ENCODE peak calls at places on chromosomes 13 and 19, in four cellular contexts. One of them, this sample, is unnamed.

GRCh38 chr19:13881692-13882418 is 4.9 kb downstream of the NANOS3 start:
- DNase-seq in stimulated activated CD4-positive, alpha-beta T cell treated with anti-CD3 and anti-CD28 coated beads, Interleukin-4, amount 100 ng/mL, for 1 hour: peak; percentile 33
- DNase-seq in HepG2: no peak
- DNase-seq in GDM1: peak; percentile 69
- DNase-seq in this sample: no peak

GRCh38 chr19:38736413-38737280 is 7.6 kb downstream of the CAPN12 start:
- DNase-seq in stimulated activated CD4-positive, alpha-beta T cell treated with anti-CD3 and anti-CD28 coated beads, Interleukin-4, amount 100 ng/mL, for 1 hour: peak; percentile 73
- DNase-seq in HepG2: no peak
- DNase-seq in GDM1: no peak
- DNase-seq in this sample: peak; percentile 36

GRCh38 chr13:22278336-22278929 is 607.6 kb downstream of the FGF9 start:
- DNase-seq in stimulated activated CD4-positive, alpha-beta T cell treated with anti-CD3 and anti-CD28 coated beads, Interleukin-4, amount 100 ng/mL, for 1 hour: peak; percentile 66
- DNase-seq in HepG2: peak; percentile 2
- DNase-seq in GDM1: peak; percentile 64
- DNase-seq in this sample: peak; percentile 49

GRCh38 chr13:79417741-79418140 is 11.7 kb upstream of the RBM26 start:
- DNase-seq in stimulated activated CD4-positive, alpha-beta T cell treated with anti-CD3 and anti-CD28 coated beads, Interleukin-4, amount 100 ng/mL, for 1 hour: no peak
- DNase-seq in HepG2: no peak
- DNase-seq in GDM1: no peak
- DNase-seq in this sample: no peak

GRCh38 chr13:47147784-47148062 is 250.9 kb upstream of the HTR2A start:
- DNase-seq in stimulated activated CD4-positive, alpha-beta T cell treated with anti-CD3 and anti-CD28 coated beads, Interleukin-4, amount 100 ng/mL, for 1 hour: no peak
- DNase-seq in HepG2: no peak
- DNase-seq in GDM1: no peak
- DNase-seq in this sample: no peak

GRCh38 chr19:1752009-1752756 is 1.1 kb upstream of the ONECUT3 start:
- DNase-seq in stimulated activated CD4-positive, alpha-beta T cell treated with anti-CD3 and anti-CD28 coated beads, Interleukin-4, amount 100 ng/mL, for 1 hour: no peak
- DNase-seq in HepG2: no peak
- DNase-seq in GDM1: no peak
- DNase-seq in this sample: no peak

GRCh38 chr19:55820037-55820436 is 11.8 kb downstream of the NLRP11 start:
- DNase-seq in stimulated activated CD4-positive, alpha-beta T cell treated with anti-CD3 and anti-CD28 coated beads, Interleukin-4, amount 100 ng/mL, for 1 hour: no peak
- DNase-seq in HepG2: no peak
- DNase-seq in GDM1: no peak
- DNase-seq in this sample: no peak

GRCh38 chr13:107185889-107186288 is 618.0 kb upstream of the ARGLU1 start:
- DNase-seq in stimulated activated CD4-positive, alpha-beta T cell treated with anti-CD3 and anti-CD28 coated beads, Interleukin-4, amount 100 ng/mL, for 1 hour: no peak
- DNase-seq in HepG2: no peak
- DNase-seq in GDM1: no peak
- DNase-seq in this sample: no peak

GRCh38 chr19:48713041-48713863 is 6.3 kb downstream of the MAMSTR start:
- DNase-seq in stimulated activated CD4-positive, alpha-beta T cell treated with anti-CD3 and anti-CD28 coated beads, Interleukin-4, amount 100 ng/mL, for 1 hour: no peak
- DNase-seq in HepG2: no peak
- DNase-seq in GDM1: no peak
- DNase-seq in this sample: no peak

GRCh38 chr13:73158851-73159250 is 100.0 kb downstream of the KLF5 start:
- DNase-seq in stimulated activated CD4-positive, alpha-beta T cell treated with anti-CD3 and anti-CD28 coated beads, Interleukin-4, amount 100 ng/mL, for 1 hour: no peak
- DNase-seq in HepG2: no peak
- DNase-seq in GDM1: no peak
- DNase-seq in this sample: no peak

GRCh38 chr13:98517576-98518310 is 59.2 kb downstream of the STK24 start:
- DNase-seq in stimulated activated CD4-positive, alpha-beta T cell treated with anti-CD3 and anti-CD28 coated beads, Interleukin-4, amount 100 ng/mL, for 1 hour: peak; percentile 33
- DNase-seq in HepG2: no peak
- DNase-seq in GDM1: no peak
- DNase-seq in this sample: no peak

GRCh38 chr19:16210168-16210567 is 12.5 kb downstream of the AP1M1 start:
- DNase-seq in stimulated activated CD4-positive, alpha-beta T cell treated with anti-CD3 and anti-CD28 coated beads, Interleukin-4, amount 100 ng/mL, for 1 hour: no peak
- DNase-seq in HepG2: no peak
- DNase-seq in GDM1: no peak
- DNase-seq in this sample: no peak

GRCh38 chr19:46372901-46373572 is 26.1 kb downstream of the PPP5C start:
- DNase-seq in stimulated activated CD4-positive, alpha-beta T cell treated with anti-CD3 and anti-CD28 coated beads, Interleukin-4, amount 100 ng/mL, for 1 hour: no peak
- DNase-seq in HepG2: no peak
- DNase-seq in GDM1: no peak
- DNase-seq in this sample: no peak

GRCh38 chr19:17751103-17751911 is at the start of gene FCHO1:
- DNase-seq in stimulated activated CD4-positive, alpha-beta T cell treated with anti-CD3 and anti-CD28 coated beads, Interleukin-4, amount 100 ng/mL, for 1 hour: peak; percentile 82
- DNase-seq in HepG2: peak; percentile 45
- DNase-seq in GDM1: no peak
- DNase-seq in this sample: peak; percentile 81

GRCh38 chr19:750640-751423 is at the start of gene MISP:
- DNase-seq in stimulated activated CD4-positive, alpha-beta T cell treated with anti-CD3 and anti-CD28 coated beads, Interleukin-4, amount 100 ng/mL, for 1 hour: no peak
- DNase-seq in HepG2: no peak
- DNase-seq in GDM1: no peak
- DNase-seq in this sample: no peak

GRCh38 chr19:7500811-7501450 is 12.1 kb upstream of the PEX11G start:
- DNase-seq in stimulated activated CD4-positive, alpha-beta T cell treated with anti-CD3 and anti-CD28 coated beads, Interleukin-4, amount 100 ng/mL, for 1 hour: peak; percentile 62
- DNase-seq in HepG2: peak; percentile 35
- DNase-seq in GDM1: no peak
- DNase-seq in this sample: no peak

GRCh38 chr19:46023311-46023779 is 492 bp upstream of the PGLYRP1 start:
- DNase-seq in stimulated activated CD4-positive, alpha-beta T cell treated with anti-CD3 and anti-CD28 coated beads, Interleukin-4, amount 100 ng/mL, for 1 hour: no peak
- DNase-seq in HepG2: no peak
- DNase-seq in GDM1: no peak
- DNase-seq in this sample: no peak

GRCh38 chr13:37501187-37501586 is 97.4 kb downstream of the POSTN start:
- DNase-seq in stimulated activated CD4-positive, alpha-beta T cell treated with anti-CD3 and anti-CD28 coated beads, Interleukin-4, amount 100 ng/mL, for 1 hour: no peak
- DNase-seq in HepG2: no peak
- DNase-seq in GDM1: no peak
- DNase-seq in this sample: no peak

GRCh38 chr19:11577451-11578341 is at the start of gene ACP5:
- DNase-seq in stimulated activated CD4-positive, alpha-beta T cell treated with anti-CD3 and anti-CD28 coated beads, Interleukin-4, amount 100 ng/mL, for 1 hour: no peak
- DNase-seq in HepG2: no peak
- DNase-seq in GDM1: no peak
- DNase-seq in this sample: peak; percentile 23

GRCh38 chr13:58051807-58052375 is 420.3 kb downstream of the PCDH17 start:
- DNase-seq in stimulated activated CD4-positive, alpha-beta T cell treated with anti-CD3 and anti-CD28 coated beads, Interleukin-4, amount 100 ng/mL, for 1 hour: no peak
- DNase-seq in HepG2: no peak
- DNase-seq in GDM1: no peak
- DNase-seq in this sample: no peak

GRCh38 chr19:31286491-31286890 is 62.7 kb downstream of the TSHZ3 start:
- DNase-seq in stimulated activated CD4-positive, alpha-beta T cell treated with anti-CD3 and anti-CD28 coated beads, Interleukin-4, amount 100 ng/mL, for 1 hour: no peak
- DNase-seq in HepG2: no peak
- DNase-seq in GDM1: no peak
- DNase-seq in this sample: no peak

GRCh38 chr13:18962168-18962734 is 219.4 kb downstream of the TUBA3C start:
- DNase-seq in stimulated activated CD4-positive, alpha-beta T cell treated with anti-CD3 and anti-CD28 coated beads, Interleukin-4, amount 100 ng/mL, for 1 hour: no peak
- DNase-seq in HepG2: no peak
- DNase-seq in GDM1: no peak
- DNase-seq in this sample: no peak

GRCh38 chr19:18501832-18502231 is 20.0 kb downstream of the ELL start:
- DNase-seq in stimulated activated CD4-positive, alpha-beta T cell treated with anti-CD3 and anti-CD28 coated beads, Interleukin-4, amount 100 ng/mL, for 1 hour: no peak
- DNase-seq in HepG2: no peak
- DNase-seq in GDM1: no peak
- DNase-seq in this sample: no peak

GRCh38 chr13:33073338-33073737 is 57.1 kb downstream of the KL start:
- DNase-seq in stimulated activated CD4-positive, alpha-beta T cell treated with anti-CD3 and anti-CD28 coated beads, Interleukin-4, amount 100 ng/mL, for 1 hour: no peak
- DNase-seq in HepG2: no peak
- DNase-seq in GDM1: no peak
- DNase-seq in this sample: no peak

GRCh38 chr13:65932587-65933239 is 1297.4 kb downstream of the PCDH9 start:
- DNase-seq in stimulated activated CD4-positive, alpha-beta T cell treated with anti-CD3 and anti-CD28 coated beads, Interleukin-4, amount 100 ng/mL, for 1 hour: no peak
- DNase-seq in HepG2: no peak
- DNase-seq in GDM1: no peak
- DNase-seq in this sample: no peak

GRCh38 chr13:53020764-53021332 is 7.8 kb upstream of the OLFM4 start:
- DNase-seq in stimulated activated CD4-positive, alpha-beta T cell treated with anti-CD3 and anti-CD28 coated beads, Interleukin-4, amount 100 ng/mL, for 1 hour: no peak
- DNase-seq in HepG2: no peak
- DNase-seq in GDM1: no peak
- DNase-seq in this sample: no peak

GRCh38 chr13:44159633-44160279 is 213.9 kb upstream of the SERP2 start:
- DNase-seq in stimulated activated CD4-positive, alpha-beta T cell treated with anti-CD3 and anti-CD28 coated beads, Interleukin-4, amount 100 ng/mL, for 1 hour: no peak
- DNase-seq in HepG2: no peak
- DNase-seq in GDM1: no peak
- DNase-seq in this sample: no peak

GRCh38 chr19:1864480-1865171 is 1.2 kb upstream of the KLF16 start:
- DNase-seq in stimulated activated CD4-positive, alpha-beta T cell treated with anti-CD3 and anti-CD28 coated beads, Interleukin-4, amount 100 ng/mL, for 1 hour: peak; percentile 67
- DNase-seq in HepG2: peak; percentile 66
- DNase-seq in GDM1: peak; percentile 75
- DNase-seq in this sample: no peak